ENCODE peak calls at places on chromosomes 4 and X, in ten cellular contexts. One of them, this sample, is unnamed.

GRCh38 chr4:88457307-88458090 is 580 bp downstream of the HERC5 start:
- DNase-seq in CD4-positive, alpha-beta T cell: peak
- DNase-seq in iPS-NIHi11: peak
- DNase-seq in NCI-H460: no peak
- DNase-seq in T-helper 2 cell: peak
- DNase-seq in H9: peak
- DNase-seq in activated naive CD8-positive, alpha-beta T cell treated with anti-CD3 and anti-CD28 coated beads, Interleukin-2, amount 50 U/mL, for 24 hours: peak
- DNase-seq in stimulated activated CD4-positive, alpha-beta T cell treated with anti-CD3 and anti-CD28 coated beads, Interleukin-12 subunit alpha, Interleukin-12 subunit beta, amount 100 ng/mL, for 4 hours: peak
- DNase-seq in COR-L47: peak
- DNase-seq in astrocyte of the spinal cord: peak
- DNase-seq in this sample: no peak

GRCh38 chrX:23692166-23692565 is 24.9 kb downstream of the PRDX4 start:
- DNase-seq in H9: no peak
- DNase-seq in astrocyte of the spinal cord: no peak
- DNase-seq in activated naive CD8-positive, alpha-beta T cell treated with anti-CD3 and anti-CD28 coated beads, Interleukin-2, amount 50 U/mL, for 24 hours: no peak
- DNase-seq in iPS-NIHi11: no peak
- DNase-seq in COR-L47: no peak
- DNase-seq in stimulated activated CD4-positive, alpha-beta T cell treated with anti-CD3 and anti-CD28 coated beads, Interleukin-12 subunit alpha, Interleukin-12 subunit beta, amount 100 ng/mL, for 4 hours: no peak
- DNase-seq in NCI-H460: no peak
- DNase-seq in T-helper 2 cell: no peak
- DNase-seq in CD4-positive, alpha-beta T cell: no peak
- DNase-seq in this sample: no peak

GRCh38 chr4:127479031-127479622 is 153.6 kb upstream of the INTU start:
- DNase-seq in T-helper 2 cell: peak
- DNase-seq in astrocyte of the spinal cord: peak
- DNase-seq in iPS-NIHi11: peak
- DNase-seq in stimulated activated CD4-positive, alpha-beta T cell treated with anti-CD3 and anti-CD28 coated beads, Interleukin-12 subunit alpha, Interleukin-12 subunit beta, amount 100 ng/mL, for 4 hours: no peak
- DNase-seq in CD4-positive, alpha-beta T cell: no peak
- DNase-seq in H9: no peak
- DNase-seq in NCI-H460: peak
- DNase-seq in activated naive CD8-positive, alpha-beta T cell treated with anti-CD3 and anti-CD28 coated beads, Interleukin-2, amount 50 U/mL, for 24 hours: no peak
- DNase-seq in COR-L47: peak
- DNase-seq in this sample: no peak

GRCh38 chrX:48676893-48677270 is 6.7 kb upstream of the WAS start:
- DNase-seq in T-helper 2 cell: no peak
- DNase-seq in astrocyte of the spinal cord: no peak
- DNase-seq in CD4-positive, alpha-beta T cell: no peak
- DNase-seq in H9: peak
- DNase-seq in stimulated activated CD4-positive, alpha-beta T cell treated with anti-CD3 and anti-CD28 coated beads, Interleukin-12 subunit alpha, Interleukin-12 subunit beta, amount 100 ng/mL, for 4 hours: no peak
- DNase-seq in NCI-H460: no peak
- DNase-seq in iPS-NIHi11: no peak
- DNase-seq in COR-L47: no peak
- DNase-seq in activated naive CD8-positive, alpha-beta T cell treated with anti-CD3 and anti-CD28 coated beads, Interleukin-2, amount 50 U/mL, for 24 hours: peak
- DNase-seq in this sample: no peak

GRCh38 chrX:10769165-10769564 is 148.8 kb upstream of the MID1 start:
- DNase-seq in T-helper 2 cell: peak
- DNase-seq in astrocyte of the spinal cord: peak
- DNase-seq in NCI-H460: peak
- DNase-seq in activated naive CD8-positive, alpha-beta T cell treated with anti-CD3 and anti-CD28 coated beads, Interleukin-2, amount 50 U/mL, for 24 hours: no peak
- DNase-seq in COR-L47: peak
- DNase-seq in CD4-positive, alpha-beta T cell: no peak
- DNase-seq in stimulated activated CD4-positive, alpha-beta T cell treated with anti-CD3 and anti-CD28 coated beads, Interleukin-12 subunit alpha, Interleukin-12 subunit beta, amount 100 ng/mL, for 4 hours: no peak
- DNase-seq in iPS-NIHi11: peak
- DNase-seq in H9: no peak
- DNase-seq in this sample: no peak

GRCh38 chr4:7322166-7322991 is 112.4 kb downstream of the PSAPL1 start:
- DNase-seq in COR-L47: no peak
- DNase-seq in T-helper 2 cell: no peak
- DNase-seq in iPS-NIHi11: peak
- DNase-seq in NCI-H460: no peak
- DNase-seq in astrocyte of the spinal cord: no peak
- DNase-seq in activated naive CD8-positive, alpha-beta T cell treated with anti-CD3 and anti-CD28 coated beads, Interleukin-2, amount 50 U/mL, for 24 hours: no peak
- DNase-seq in stimulated activated CD4-positive, alpha-beta T cell treated with anti-CD3 and anti-CD28 coated beads, Interleukin-12 subunit alpha, Interleukin-12 subunit beta, amount 100 ng/mL, for 4 hours: no peak
- DNase-seq in H9: peak
- DNase-seq in CD4-positive, alpha-beta T cell: no peak
- DNase-seq in this sample: no peak

GRCh38 chrX:22134681-22135080 is 102.6 kb downstream of the PHEX start:
- DNase-seq in astrocyte of the spinal cord: peak
- DNase-seq in stimulated activated CD4-positive, alpha-beta T cell treated with anti-CD3 and anti-CD28 coated beads, Interleukin-12 subunit alpha, Interleukin-12 subunit beta, amount 100 ng/mL, for 4 hours: no peak
- DNase-seq in CD4-positive, alpha-beta T cell: no peak
- DNase-seq in activated naive CD8-positive, alpha-beta T cell treated with anti-CD3 and anti-CD28 coated beads, Interleukin-2, amount 50 U/mL, for 24 hours: no peak
- DNase-seq in H9: no peak
- DNase-seq in COR-L47: no peak
- DNase-seq in NCI-H460: peak
- DNase-seq in iPS-NIHi11: no peak
- DNase-seq in T-helper 2 cell: no peak
- DNase-seq in this sample: no peak

GRCh38 chr4:185529413-185529812 is 5.9 kb downstream of the PDLIM3 start:
- DNase-seq in stimulated activated CD4-positive, alpha-beta T cell treated with anti-CD3 and anti-CD28 coated beads, Interleukin-12 subunit alpha, Interleukin-12 subunit beta, amount 100 ng/mL, for 4 hours: no peak
- DNase-seq in NCI-H460: no peak
- DNase-seq in iPS-NIHi11: no peak
- DNase-seq in astrocyte of the spinal cord: no peak
- DNase-seq in T-helper 2 cell: no peak
- DNase-seq in COR-L47: peak
- DNase-seq in CD4-positive, alpha-beta T cell: no peak
- DNase-seq in activated naive CD8-positive, alpha-beta T cell treated with anti-CD3 and anti-CD28 coated beads, Interleukin-2, amount 50 U/mL, for 24 hours: no peak
- DNase-seq in H9: no peak
- DNase-seq in this sample: no peak

GRCh38 chrX:12971282-12972003 is 3.5 kb upstream of the TMSB4X start:
- DNase-seq in T-helper 2 cell: peak
- DNase-seq in astrocyte of the spinal cord: no peak
- DNase-seq in iPS-NIHi11: no peak
- DNase-seq in stimulated activated CD4-positive, alpha-beta T cell treated with anti-CD3 and anti-CD28 coated beads, Interleukin-12 subunit alpha, Interleukin-12 subunit beta, amount 100 ng/mL, for 4 hours: no peak
- DNase-seq in COR-L47: no peak
- DNase-seq in NCI-H460: no peak
- DNase-seq in CD4-positive, alpha-beta T cell: peak
- DNase-seq in activated naive CD8-positive, alpha-beta T cell treated with anti-CD3 and anti-CD28 coated beads, Interleukin-2, amount 50 U/mL, for 24 hours: no peak
- DNase-seq in H9: no peak
- DNase-seq in this sample: no peak

GRCh38 chrX:13598877-13599276 is 29.5 kb downstream of the EGFL6 start:
- DNase-seq in NCI-H460: no peak
- DNase-seq in COR-L47: no peak
- DNase-seq in CD4-positive, alpha-beta T cell: no peak
- DNase-seq in iPS-NIHi11: peak
- DNase-seq in activated naive CD8-positive, alpha-beta T cell treated with anti-CD3 and anti-CD28 coated beads, Interleukin-2, amount 50 U/mL, for 24 hours: no peak
- DNase-seq in astrocyte of the spinal cord: no peak
- DNase-seq in H9: no peak
- DNase-seq in stimulated activated CD4-positive, alpha-beta T cell treated with anti-CD3 and anti-CD28 coated beads, Interleukin-12 subunit alpha, Interleukin-12 subunit beta, amount 100 ng/mL, for 4 hours: no peak
- DNase-seq in T-helper 2 cell: no peak
- DNase-seq in this sample: no peak

GRCh38 chr4:153483432-153484418 is 17.6 kb downstream of the TMEM131L start:
- DNase-seq in NCI-H460: no peak
- DNase-seq in activated naive CD8-positive, alpha-beta T cell treated with anti-CD3 and anti-CD28 coated beads, Interleukin-2, amount 50 U/mL, for 24 hours: no peak
- DNase-seq in CD4-positive, alpha-beta T cell: no peak
- DNase-seq in iPS-NIHi11: no peak
- DNase-seq in T-helper 2 cell: no peak
- DNase-seq in astrocyte of the spinal cord: no peak
- DNase-seq in stimulated activated CD4-positive, alpha-beta T cell treated with anti-CD3 and anti-CD28 coated beads, Interleukin-12 subunit alpha, Interleukin-12 subunit beta, amount 100 ng/mL, for 4 hours: no peak
- DNase-seq in COR-L47: no peak
- DNase-seq in H9: no peak
- DNase-seq in this sample: no peak

GRCh38 chrX:31435592-31435991 is 363.8 kb upstream of the FTHL17 start:
- DNase-seq in NCI-H460: peak
- DNase-seq in COR-L47: no peak
- DNase-seq in T-helper 2 cell: no peak
- DNase-seq in astrocyte of the spinal cord: peak
- DNase-seq in iPS-NIHi11: peak
- DNase-seq in H9: peak
- DNase-seq in CD4-positive, alpha-beta T cell: no peak
- DNase-seq in stimulated activated CD4-positive, alpha-beta T cell treated with anti-CD3 and anti-CD28 coated beads, Interleukin-12 subunit alpha, Interleukin-12 subunit beta, amount 100 ng/mL, for 4 hours: no peak
- DNase-seq in activated naive CD8-positive, alpha-beta T cell treated with anti-CD3 and anti-CD28 coated beads, Interleukin-2, amount 50 U/mL, for 24 hours: no peak
- DNase-seq in this sample: peak

GRCh38 chr4:16524911-16525574 is 298.8 kb upstream of the TAPT1 start:
- DNase-seq in stimulated activated CD4-positive, alpha-beta T cell treated with anti-CD3 and anti-CD28 coated beads, Interleukin-12 subunit alpha, Interleukin-12 subunit beta, amount 100 ng/mL, for 4 hours: no peak
- DNase-seq in iPS-NIHi11: no peak
- DNase-seq in H9: no peak
- DNase-seq in NCI-H460: no peak
- DNase-seq in astrocyte of the spinal cord: no peak
- DNase-seq in CD4-positive, alpha-beta T cell: no peak
- DNase-seq in T-helper 2 cell: no peak
- DNase-seq in COR-L47: no peak
- DNase-seq in activated naive CD8-positive, alpha-beta T cell treated with anti-CD3 and anti-CD28 coated beads, Interleukin-2, amount 50 U/mL, for 24 hours: no peak
- DNase-seq in this sample: no peak

GRCh38 chrX:129823523-129823922 is 20.2 kb downstream of the ZDHHC9 start:
- DNase-seq in T-helper 2 cell: peak
- DNase-seq in activated naive CD8-positive, alpha-beta T cell treated with anti-CD3 and anti-CD28 coated beads, Interleukin-2, amount 50 U/mL, for 24 hours: no peak
- DNase-seq in iPS-NIHi11: no peak
- DNase-seq in NCI-H460: no peak
- DNase-seq in CD4-positive, alpha-beta T cell: no peak
- DNase-seq in astrocyte of the spinal cord: no peak
- DNase-seq in COR-L47: no peak
- DNase-seq in stimulated activated CD4-positive, alpha-beta T cell treated with anti-CD3 and anti-CD28 coated beads, Interleukin-12 subunit alpha, Interleukin-12 subunit beta, amount 100 ng/mL, for 4 hours: peak
- DNase-seq in H9: no peak
- DNase-seq in this sample: no peak

GRCh38 chrX:97200454-97200853 is 316.7 kb downstream of the RPA4 start:
- DNase-seq in astrocyte of the spinal cord: no peak
- DNase-seq in COR-L47: no peak
- DNase-seq in NCI-H460: no peak
- DNase-seq in CD4-positive, alpha-beta T cell: no peak
- DNase-seq in H9: peak
- DNase-seq in T-helper 2 cell: no peak
- DNase-seq in stimulated activated CD4-positive, alpha-beta T cell treated with anti-CD3 and anti-CD28 coated beads, Interleukin-12 subunit alpha, Interleukin-12 subunit beta, amount 100 ng/mL, for 4 hours: no peak
- DNase-seq in activated naive CD8-positive, alpha-beta T cell treated with anti-CD3 and anti-CD28 coated beads, Interleukin-2, amount 50 U/mL, for 24 hours: no peak
- DNase-seq in iPS-NIHi11: no peak
- DNase-seq in this sample: peak

GRCh38 chr4:6926681-6927478 is 17.3 kb downstream of the TBC1D14 start:
- DNase-seq in COR-L47: no peak
- DNase-seq in stimulated activated CD4-positive, alpha-beta T cell treated with anti-CD3 and anti-CD28 coated beads, Interleukin-12 subunit alpha, Interleukin-12 subunit beta, amount 100 ng/mL, for 4 hours: peak
- DNase-seq in activated naive CD8-positive, alpha-beta T cell treated with anti-CD3 and anti-CD28 coated beads, Interleukin-2, amount 50 U/mL, for 24 hours: peak
- DNase-seq in H9: no peak
- DNase-seq in NCI-H460: no peak
- DNase-seq in T-helper 2 cell: peak
- DNase-seq in iPS-NIHi11: no peak
- DNase-seq in astrocyte of the spinal cord: no peak
- DNase-seq in CD4-positive, alpha-beta T cell: peak
- DNase-seq in this sample: no peak

GRCh38 chrX:39356119-39356807 is 555.0 kb downstream of the MID1IP1 start:
- DNase-seq in H9: no peak
- DNase-seq in CD4-positive, alpha-beta T cell: no peak
- DNase-seq in T-helper 2 cell: no peak
- DNase-seq in astrocyte of the spinal cord: no peak
- DNase-seq in activated naive CD8-positive, alpha-beta T cell treated with anti-CD3 and anti-CD28 coated beads, Interleukin-2, amount 50 U/mL, for 24 hours: no peak
- DNase-seq in NCI-H460: no peak
- DNase-seq in COR-L47: no peak
- DNase-seq in stimulated activated CD4-positive, alpha-beta T cell treated with anti-CD3 and anti-CD28 coated beads, Interleukin-12 subunit alpha, Interleukin-12 subunit beta, amount 100 ng/mL, for 4 hours: no peak
- DNase-seq in iPS-NIHi11: no peak
- DNase-seq in this sample: no peak

GRCh38 chr4:508675-509373 is 9.8 kb downstream of the PIGG start:
- DNase-seq in CD4-positive, alpha-beta T cell: no peak
- DNase-seq in stimulated activated CD4-positive, alpha-beta T cell treated with anti-CD3 and anti-CD28 coated beads, Interleukin-12 subunit alpha, Interleukin-12 subunit beta, amount 100 ng/mL, for 4 hours: no peak
- DNase-seq in iPS-NIHi11: no peak
- DNase-seq in COR-L47: no peak
- DNase-seq in activated naive CD8-positive, alpha-beta T cell treated with anti-CD3 and anti-CD28 coated beads, Interleukin-2, amount 50 U/mL, for 24 hours: no peak
- DNase-seq in H9: no peak
- DNase-seq in NCI-H460: no peak
- DNase-seq in T-helper 2 cell: peak
- DNase-seq in astrocyte of the spinal cord: no peak
- DNase-seq in this sample: no peak

GRCh38 chrX:139909716-139910115 is 23.1 kb downstream of the ATP11C start:
- DNase-seq in COR-L47: no peak
- DNase-seq in CD4-positive, alpha-beta T cell: no peak
- DNase-seq in iPS-NIHi11: no peak
- DNase-seq in stimulated activated CD4-positive, alpha-beta T cell treated with anti-CD3 and anti-CD28 coated beads, Interleukin-12 subunit alpha, Interleukin-12 subunit beta, amount 100 ng/mL, for 4 hours: no peak
- DNase-seq in T-helper 2 cell: no peak
- DNase-seq in astrocyte of the spinal cord: no peak
- DNase-seq in H9: no peak
- DNase-seq in NCI-H460: no peak
- DNase-seq in activated naive CD8-positive, alpha-beta T cell treated with anti-CD3 and anti-CD28 coated beads, Interleukin-2, amount 50 U/mL, for 24 hours: no peak
- DNase-seq in this sample: no peak

GRCh38 chr4:23232987-23233386 is 540.2 kb downstream of the GBA3 start:
- DNase-seq in iPS-NIHi11: no peak
- DNase-seq in COR-L47: no peak
- DNase-seq in astrocyte of the spinal cord: no peak
- DNase-seq in activated naive CD8-positive, alpha-beta T cell treated with anti-CD3 and anti-CD28 coated beads, Interleukin-2, amount 50 U/mL, for 24 hours: no peak
- DNase-seq in CD4-positive, alpha-beta T cell: no peak
- DNase-seq in H9: no peak
- DNase-seq in stimulated activated CD4-positive, alpha-beta T cell treated with anti-CD3 and anti-CD28 coated beads, Interleukin-12 subunit alpha, Interleukin-12 subunit beta, amount 100 ng/mL, for 4 hours: no peak
- DNase-seq in NCI-H460: peak
- DNase-seq in T-helper 2 cell: no peak
- DNase-seq in this sample: no peak

GRCh38 chr4:105329081-105329480 is 144.8 kb downstream of the PPA2 start:
- DNase-seq in NCI-H460: no peak
- DNase-seq in COR-L47: no peak
- DNase-seq in T-helper 2 cell: peak
- DNase-seq in activated naive CD8-positive, alpha-beta T cell treated with anti-CD3 and anti-CD28 coated beads, Interleukin-2, amount 50 U/mL, for 24 hours: no peak
- DNase-seq in astrocyte of the spinal cord: no peak
- DNase-seq in iPS-NIHi11: no peak
- DNase-seq in H9: no peak
- DNase-seq in stimulated activated CD4-positive, alpha-beta T cell treated with anti-CD3 and anti-CD28 coated beads, Interleukin-12 subunit alpha, Interleukin-12 subunit beta, amount 100 ng/mL, for 4 hours: no peak
- DNase-seq in CD4-positive, alpha-beta T cell: no peak
- DNase-seq in this sample: no peak

GRCh38 chrX:12949927-12950656 is 24.8 kb upstream of the TMSB4X start:
- DNase-seq in COR-L47: no peak
- DNase-seq in astrocyte of the spinal cord: peak
- DNase-seq in T-helper 2 cell: peak
- DNase-seq in activated naive CD8-positive, alpha-beta T cell treated with anti-CD3 and anti-CD28 coated beads, Interleukin-2, amount 50 U/mL, for 24 hours: peak
- DNase-seq in stimulated activated CD4-positive, alpha-beta T cell treated with anti-CD3 and anti-CD28 coated beads, Interleukin-12 subunit alpha, Interleukin-12 subunit beta, amount 100 ng/mL, for 4 hours: peak
- DNase-seq in H9: no peak
- DNase-seq in NCI-H460: peak
- DNase-seq in CD4-positive, alpha-beta T cell: peak
- DNase-seq in iPS-NIHi11: no peak
- DNase-seq in this sample: no peak

GRCh38 chr4:11471613-11472012 is 42.9 kb upstream of the HS3ST1 start:
- DNase-seq in CD4-positive, alpha-beta T cell: peak
- DNase-seq in T-helper 2 cell: peak
- DNase-seq in activated naive CD8-positive, alpha-beta T cell treated with anti-CD3 and anti-CD28 coated beads, Interleukin-2, amount 50 U/mL, for 24 hours: peak
- DNase-seq in COR-L47: no peak
- DNase-seq in NCI-H460: no peak
- DNase-seq in H9: no peak
- DNase-seq in stimulated activated CD4-positive, alpha-beta T cell treated with anti-CD3 and anti-CD28 coated beads, Interleukin-12 subunit alpha, Interleukin-12 subunit beta, amount 100 ng/mL, for 4 hours: peak
- DNase-seq in astrocyte of the spinal cord: no peak
- DNase-seq in iPS-NIHi11: no peak
- DNase-seq in this sample: no peak

GRCh38 chrX:84735025-84735424 is 232.8 kb upstream of the HDX start:
- DNase-seq in NCI-H460: no peak
- DNase-seq in iPS-NIHi11: no peak
- DNase-seq in H9: no peak
- DNase-seq in COR-L47: no peak
- DNase-seq in activated naive CD8-positive, alpha-beta T cell treated with anti-CD3 and anti-CD28 coated beads, Interleukin-2, amount 50 U/mL, for 24 hours: no peak
- DNase-seq in T-helper 2 cell: peak
- DNase-seq in stimulated activated CD4-positive, alpha-beta T cell treated with anti-CD3 and anti-CD28 coated beads, Interleukin-12 subunit alpha, Interleukin-12 subunit beta, amount 100 ng/mL, for 4 hours: no peak
- DNase-seq in astrocyte of the spinal cord: no peak
- DNase-seq in CD4-positive, alpha-beta T cell: no peak
- DNase-seq in this sample: no peak

GRCh38 chr4:3364199-3364598 is 71.4 kb downstream of the RGS12 start:
- DNase-seq in COR-L47: no peak
- DNase-seq in T-helper 2 cell: no peak
- DNase-seq in H9: no peak
- DNase-seq in stimulated activated CD4-positive, alpha-beta T cell treated with anti-CD3 and anti-CD28 coated beads, Interleukin-12 subunit alpha, Interleukin-12 subunit beta, amount 100 ng/mL, for 4 hours: no peak
- DNase-seq in CD4-positive, alpha-beta T cell: no peak
- DNase-seq in iPS-NIHi11: no peak
- DNase-seq in activated naive CD8-positive, alpha-beta T cell treated with anti-CD3 and anti-CD28 coated beads, Interleukin-2, amount 50 U/mL, for 24 hours: no peak
- DNase-seq in astrocyte of the spinal cord: no peak
- DNase-seq in NCI-H460: no peak
- DNase-seq in this sample: no peak

GRCh38 chr4:28792917-28793597 is 1927.1 kb upstream of the PCDH7 start:
- DNase-seq in NCI-H460: no peak
- DNase-seq in activated naive CD8-positive, alpha-beta T cell treated with anti-CD3 and anti-CD28 coated beads, Interleukin-2, amount 50 U/mL, for 24 hours: no peak
- DNase-seq in H9: no peak
- DNase-seq in COR-L47: no peak
- DNase-seq in iPS-NIHi11: no peak
- DNase-seq in T-helper 2 cell: no peak
- DNase-seq in CD4-positive, alpha-beta T cell: no peak
- DNase-seq in astrocyte of the spinal cord: no peak
- DNase-seq in stimulated activated CD4-positive, alpha-beta T cell treated with anti-CD3 and anti-CD28 coated beads, Interleukin-12 subunit alpha, Interleukin-12 subunit beta, amount 100 ng/mL, for 4 hours: no peak
- DNase-seq in this sample: no peak

GRCh38 chrX:46325312-46325877 is 219.8 kb downstream of the ZNF674 start:
- DNase-seq in activated naive CD8-positive, alpha-beta T cell treated with anti-CD3 and anti-CD28 coated beads, Interleukin-2, amount 50 U/mL, for 24 hours: peak
- DNase-seq in astrocyte of the spinal cord: peak
- DNase-seq in stimulated activated CD4-positive, alpha-beta T cell treated with anti-CD3 and anti-CD28 coated beads, Interleukin-12 subunit alpha, Interleukin-12 subunit beta, amount 100 ng/mL, for 4 hours: peak
- DNase-seq in H9: peak
- DNase-seq in CD4-positive, alpha-beta T cell: no peak
- DNase-seq in iPS-NIHi11: peak
- DNase-seq in COR-L47: no peak
- DNase-seq in NCI-H460: peak
- DNase-seq in T-helper 2 cell: peak
- DNase-seq in this sample: no peak